ENCODE peak calls at places on chromosome 16, in five cellular contexts. R, F, C, V and W are unnamed samples.

GRCh38 chr16:87724490-87725291 is 41.1 kb downstream of the KLHDC4 start:
- DNase-seq in R (no peak), F (no peak), C (peak; percentile 14), V (peak; percentile 12), W (peak; percentile 57)

GRCh38 chr16:48617104-48617503 is 7.1 kb upstream of the N4BP1 start:
- DNase-seq in R (no peak), F (no peak), C (no peak), V (no peak), W (no peak)

GRCh38 chr16:84442416-84443145 is 61.9 kb downstream of the MEAK7 start:
- DNase-seq in R (no peak), F (no peak), C (no peak), V (no peak), W (no peak)

GRCh38 chr16:27769561-27770222 is 219.7 kb downstream of the KATNIP start:
- DNase-seq in R (no peak), F (no peak), C (no peak), V (no peak), W (no peak)

GRCh38 chr16:81357711-81358270 is 43.0 kb downstream of the GAN start:
- DNase-seq in R (no peak), F (peak; percentile 55), C (no peak), V (no peak), W (no peak)

GRCh38 chr16:27317320-27317719 is 3.5 kb downstream of the IL4R start:
- DNase-seq in R (no peak), F (no peak), C (no peak), V (no peak), W (no peak)

GRCh38 chr16:68590201-68590994 is 51.3 kb downstream of the ZFP90 start:
- DNase-seq in R (no peak), F (peak; percentile 63), C (peak; percentile 51), V (peak; percentile 55), W (peak; percentile 77)

GRCh38 chr16:2462031-2462866 is 2.3 kb downstream of the TEDC2 start:
- DNase-seq in R (no peak), F (no peak), C (no peak), V (no peak), W (no peak)